ENCODE peak calls at places on chromosomes 6 and 20, in nine cellular contexts. O is K562, U is SK-N-SH, R is A549, P is GM23248, S is hepatocyte, T is neuronal stem cell, L is IMR-90, F is HepG2. I is an unnamed sample.

GRCh38 chr20:17782768-17783167 is 83.0 kb downstream of the BANF2 start:
- DNase-seq in S (no peak), F (no peak), U (no peak), T (no peak), R (no peak), O (no peak), P (no peak), L (no peak), I (no peak)

GRCh38 chr6:52306972-52307849 is 22.7 kb upstream of the MCM3 start:
- DNase-seq in P (no peak), U (no peak), F (no peak), R (no peak), L (no peak), S (peak; percentile 26), T (no peak), O (no peak), I (peak; percentile 61)

GRCh38 chr6:66772785-66773184 is 1065.8 kb upstream of the EYS start:
- DNase-seq in U (no peak), R (no peak), O (no peak), S (peak; percentile 21), T (no peak), P (no peak), L (no peak), F (no peak), I (peak; percentile 67)

GRCh38 chr6:111713196-111713705 is 107.6 kb upstream of the TRAF3IP2 start:
- DNase-seq in U (no peak), R (no peak), P (no peak), F (no peak), S (no peak), O (no peak), T (no peak), L (no peak), I (no peak)

GRCh38 chr20:52313335-52313963 is 121.9 kb upstream of the ZFP64 start:
- DNase-seq in F (peak; percentile 60), U (peak; percentile 52), O (no peak), T (peak; percentile 27), S (peak; percentile 68), P (peak; percentile 75), L (peak; percentile 35), R (peak; percentile 59), I (peak; percentile 71)

GRCh38 chr6:156816505-156816904 is 39.3 kb downstream of the ARID1B start:
- DNase-seq in O (peak; percentile 34), L (peak; percentile 23), R (no peak), P (no peak), F (no peak), T (no peak), U (no peak), S (peak; percentile 46), I (no peak)

GRCh38 chr20:46699651-46700359 is 9.6 kb upstream of the SLC2A10 start:
- DNase-seq in S (peak; percentile 40), R (peak; percentile 35), U (no peak), L (peak; percentile 52), O (peak; percentile 42), T (no peak), P (peak; percentile 71), F (peak; percentile 66), I (peak; percentile 64)

GRCh38 chr20:10715035-10715434 is 41.2 kb upstream of the JAG1 start:
- DNase-seq in L (peak; percentile 89), R (peak; percentile 68), U (no peak), T (no peak), F (peak; percentile 86), P (peak; percentile 64), O (no peak), S (no peak), I (no peak)

GRCh38 chr6:100574836-100575235 is 110.1 kb upstream of the SIM1 start:
- DNase-seq in T (no peak), P (no peak), U (no peak), R (no peak), O (no peak), S (no peak), F (no peak), L (no peak), I (no peak)

GRCh38 chr20:41989039-41989679 is 371.0 kb upstream of the CHD6 start:
- DNase-seq in F (no peak), T (no peak), O (no peak), U (no peak), L (no peak), R (no peak), P (no peak), S (no peak), I (no peak)

GRCh38 chr6:52881996-52882841 is 27.3 kb downstream of the GSTA3 start:
- DNase-seq in F (peak; percentile 69), O (peak; percentile 77), S (peak; percentile 77), T (peak; percentile 50), P (peak; percentile 81), L (peak; percentile 63), U (peak; percentile 76), R (peak; percentile 74), I (peak; percentile 84)

GRCh38 chr6:132400641-132401119 is 595 bp downstream of the MOXD1 start:
- DNase-seq in L (no peak), P (peak; percentile 64), S (peak; percentile 16), O (no peak), U (no peak), T (peak; percentile 9), F (no peak), R (no peak), I (peak; percentile 32)

GRCh38 chr6:109449064-109449788 is 6.3 kb downstream of the MICAL1 start:
- DNase-seq in P (no peak), S (no peak), F (no peak), R (no peak), L (no peak), U (no peak), O (no peak), T (no peak), I (no peak)

GRCh38 chr6:75922226-75922625 is 150.2 kb downstream of the IMPG1 start:
- DNase-seq in U (no peak), S (no peak), O (no peak), L (peak; percentile 39), F (no peak), R (no peak), P (peak; percentile 27), T (no peak), I (peak; percentile 25)

GRCh38 chr6:6796818-6797217 is 208.3 kb downstream of the LY86 start:
- DNase-seq in S (no peak), R (no peak), U (no peak), O (no peak), F (no peak), P (no peak), T (no peak), L (no peak), I (no peak)
- H3K4me2 ChIP-seq in S (no peak overlapping the region), R (no peak overlapping the region), U (no peak overlapping the region), O (no peak overlapping the region), F (no peak overlapping the region), P (no peak overlapping the region), T (no peak overlapping the region), L (no peak overlapping the region), I (no peak overlapping the region)

GRCh38 chr6:82365011-82365751 is 1.6 kb downstream of the TPBG start:
- DNase-seq in P (peak; percentile 68), R (peak; percentile 53), S (peak; percentile 61), U (peak; percentile 73), L (peak; percentile 35), T (peak; percentile 14), O (no peak), F (no peak), I (peak; percentile 77)

GRCh38 chr6:82363368-82364086 is at the start of gene TPBG:
- DNase-seq in U (peak; percentile 78), L (peak; percentile 82), F (peak; percentile 27), S (peak; percentile 79), T (peak; percentile 81), P (peak; percentile 87), O (peak; percentile 23), R (peak; percentile 72), I (peak; percentile 95)

GRCh38 chr6:82362144-82362543 is 1.5 kb upstream of the TPBG start:
- DNase-seq in F (no peak), R (no peak), L (no peak), S (no peak), T (no peak), U (no peak), O (no peak), P (peak; percentile 55), I (no peak)

GRCh38 chr6:82362868-82363267 is 749 bp upstream of the TPBG start:
- DNase-seq in S (peak; percentile 54), P (peak; percentile 95), O (no peak), L (peak; percentile 94), U (peak; percentile 21), R (no peak), F (no peak), T (peak; percentile 57), I (peak; percentile 49)

DNA sequence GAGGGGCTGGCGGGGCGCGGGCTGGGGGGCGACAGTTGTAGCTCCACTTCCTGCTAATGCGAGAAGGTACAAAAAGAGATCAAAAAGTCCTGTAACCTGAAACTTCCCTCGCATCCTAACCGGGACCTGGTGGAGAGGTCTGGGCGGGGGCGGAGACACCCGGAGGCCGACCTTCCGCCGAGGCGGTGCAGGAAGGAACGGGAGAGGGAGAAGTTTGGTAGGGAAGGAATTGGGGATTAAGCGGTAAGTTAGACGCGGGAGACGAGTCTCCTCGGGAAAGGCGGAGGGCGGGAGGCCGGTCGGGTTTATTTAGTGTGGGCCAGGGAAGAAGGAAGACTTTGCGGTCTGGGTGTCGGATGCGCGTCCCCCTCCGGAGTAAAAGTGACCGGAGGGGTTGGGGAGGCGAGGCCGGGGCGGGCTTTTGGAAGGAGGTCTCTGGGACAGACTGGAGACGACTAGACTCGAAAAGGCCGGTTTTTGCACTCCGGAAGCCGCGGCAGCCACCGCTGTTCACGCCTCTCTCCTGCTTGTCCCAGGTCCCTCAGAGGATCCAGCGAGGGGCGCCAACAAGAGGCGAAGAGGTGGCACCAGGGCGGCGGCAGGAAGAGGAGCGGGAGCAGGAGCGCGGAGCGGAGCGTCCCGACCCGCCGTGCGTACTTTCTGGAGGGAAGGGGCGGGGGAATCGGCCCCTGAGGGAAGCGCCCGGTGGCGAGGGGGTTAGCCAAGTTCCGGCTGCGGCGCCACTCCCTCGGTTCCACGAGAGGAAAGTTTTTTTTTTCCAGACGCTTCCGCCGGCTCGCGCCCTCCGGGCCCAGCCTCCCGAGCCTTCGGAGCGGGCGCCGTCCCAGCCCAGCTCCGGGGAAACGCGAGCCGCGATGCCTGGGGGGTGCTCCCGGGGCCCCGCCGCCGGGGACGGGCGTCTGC is 732 bp downstream of the TPBG start:
- DNase-seq in O (no peak), L (peak; percentile 60), F (no peak), T (peak; percentile 71), P (peak; percentile 85), U (peak; percentile 71), S (peak; percentile 72), R (peak; percentile 69), I (peak; percentile 91)
- H3K4me2 ChIP-seq in O (peak overlapping the region; percentile 53), L (peak overlapping the region; percentile 82), F (peak overlapping the region; percentile 92), T (peak overlapping the region; percentile 90), P (peak overlapping the region; percentile 90), U (peak overlapping the region; percentile 93), S (peak overlapping the region; percentile 88), R (peak overlapping the region; percentile 98), I (peak overlapping the region; percentile 56)

GRCh38 chr6:31079656-31080261 is 32.6 kb downstream of the C6orf15 start:
- DNase-seq in R (peak; percentile 53), L (peak; percentile 61), U (peak; percentile 62), T (peak; percentile 65), P (peak; percentile 83), S (peak; percentile 82), O (peak; percentile 46), F (peak; percentile 64), I (peak; percentile 80)
- H3K4me2 ChIP-seq in R (peak overlapping the region; percentile 57), L (peak overlapping the region; percentile 55), U (peak overlapping the region; percentile 35), T (no peak overlapping the region), P (peak overlapping the region; percentile 49), S (peak overlapping the region; percentile 49), O (peak overlapping the region; percentile 22), F (peak overlapping the region; percentile 21), I (no peak overlapping the region)

DNA sequence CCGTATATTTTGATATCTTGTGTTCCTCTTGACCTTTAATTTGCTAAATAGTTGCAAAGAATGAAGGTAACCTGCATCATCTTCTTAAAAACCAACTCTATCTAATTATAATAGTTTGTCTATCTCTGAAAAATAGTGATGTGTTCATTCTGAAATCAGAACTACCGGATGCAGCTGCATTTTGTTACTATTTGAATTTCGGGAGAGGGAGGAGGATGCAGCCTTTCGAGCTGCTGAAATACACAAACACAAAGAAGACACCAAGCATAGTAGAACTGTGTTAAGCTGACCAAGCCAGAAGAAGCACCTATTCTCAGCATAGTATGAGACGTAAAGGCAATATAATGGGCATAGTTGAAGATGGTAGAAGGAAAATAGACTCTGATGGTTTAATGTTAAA is 33.1 kb downstream of the PTPN1 start:
- DNase-seq in F (no peak), O (no peak), U (no peak), S (no peak), R (no peak), L (no peak), T (no peak), P (no peak), I (no peak)
- H3K4me2 ChIP-seq in F (no peak overlapping the region), O (no peak overlapping the region), U (no peak overlapping the region), S (no peak overlapping the region), R (no peak overlapping the region), L (peak overlapping the region; percentile 57), T (no peak overlapping the region), P (no peak overlapping the region), I (no peak overlapping the region)